ENCODE peak calls at places on chromosomes 13 and 19, in nine cellular contexts. O, P, A, F, Z, Y, D, V and K are unnamed samples.

GRCh38 chr13:104372128-104372527 is 1305.9 kb upstream of the SLC10A2 start:
- DNase-seq in O (no peak), P (no peak), A (no peak), F (no peak), Z (no peak), Y (no peak), D (no peak), V (no peak), K (no peak)

GRCh38 chr13:99086869-99087129 is 108.9 kb upstream of the DOCK9 start:
- DNase-seq in O (no peak), P (no peak), A (no peak), F (no peak), Z (no peak), Y (no peak), D (no peak), V (no peak), K (peak)

GRCh38 chr19:19460258-19460731 is 54.8 kb downstream of the GATAD2A start:
- DNase-seq in O (no peak), P (peak), A (peak), F (no peak), Z (no peak), Y (no peak), D (no peak), V (no peak), K (no peak)

GRCh38 chr13:101309014-101309619 is 107.2 kb downstream of the NALCN start:
- DNase-seq in O (no peak), P (no peak), A (no peak), F (no peak), Z (no peak), Y (no peak), D (no peak), V (no peak), K (no peak)

GRCh38 chr13:20729633-20730585 is 26.4 kb downstream of the IL17D start:
- DNase-seq in O (no peak), P (no peak), A (no peak), F (no peak), Z (no peak), Y (no peak), D (no peak), V (no peak), K (no peak)

GRCh38 chr19:19407640-19407933 is 2.1 kb downstream of the GATAD2A start:
- DNase-seq in O (no peak), P (no peak), A (no peak), F (no peak), Z (no peak), Y (no peak), D (no peak), V (no peak), K (no peak)

GRCh38 chr19:33395561-33396550 is 22.3 kb downstream of the CEBPG start:
- DNase-seq in O (no peak), P (no peak), A (peak), F (no peak), Z (no peak), Y (peak), D (peak), V (no peak), K (peak)

GRCh38 chr19:47653856-47654255 is 44.9 kb downstream of the BICRA start:
- DNase-seq in O (no peak), P (no peak), A (no peak), F (no peak), Z (no peak), Y (no peak), D (no peak), V (no peak), K (no peak)

GRCh38 chr19:40802300-40803169 is 3.5 kb downstream of the EGLN2 start:
- DNase-seq in O (no peak), P (no peak), A (peak), F (no peak), Z (no peak), Y (no peak), D (peak), V (peak), K (no peak)

GRCh38 chr19:7928334-7928706 is 2.4 kb upstream of the CTXN1 start:
- DNase-seq in O (no peak), P (no peak), A (no peak), F (no peak), Z (no peak), Y (no peak), D (no peak), V (no peak), K (no peak)

GRCh38 chr13:52837850-52838249 is 10.6 kb downstream of the PCDH8 start:
- DNase-seq in O (no peak), P (no peak), A (no peak), F (no peak), Z (no peak), Y (no peak), D (no peak), V (no peak), K (no peak)

GRCh38 chr19:54630784-54631183 is 500 bp downstream of the LILRB1 start:
- DNase-seq in O (no peak), P (no peak), A (no peak), F (no peak), Z (no peak), Y (no peak), D (no peak), V (no peak), K (no peak)
- TF ChIP-seq POLR2AphosphoS5 in O (no peak), P (no peak), A (no peak), F (no peak), Z (no peak), Y (no peak), D (no peak), V (no peak), K (no peak)

DNA sequence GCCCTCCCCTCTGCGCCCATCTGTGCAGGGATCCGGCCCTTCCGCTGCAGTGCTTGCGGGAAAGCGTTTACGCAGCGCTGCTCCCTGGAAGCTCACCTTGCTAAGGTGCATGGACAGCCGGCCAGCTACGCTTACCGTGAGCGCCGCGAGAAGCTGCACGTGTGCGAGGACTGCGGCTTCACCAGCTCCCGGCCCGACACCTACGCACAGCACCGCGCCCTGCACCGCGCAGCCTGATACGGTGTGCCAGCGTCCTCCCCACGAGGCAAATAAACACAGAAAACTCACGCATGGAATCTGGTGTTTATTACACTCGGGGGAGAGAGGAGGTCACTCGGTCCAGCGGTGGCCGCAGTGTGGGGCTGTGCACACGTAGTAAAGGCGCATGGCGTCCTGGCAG is 1.2 kb downstream of the POLR2I start:
- DNase-seq in O (no peak), P (no peak), A (peak), F (no peak), Z (no peak), Y (no peak), D (no peak), V (no peak), K (no peak)
- H3K4me3 ChIP-seq in O (peak), P (peak), A (peak), F (peak), Z (peak), Y (peak), D (peak), V (peak), K (no peak)

GRCh38 chr19:10752237-10752912 is 34.5 kb downstream of the DNM2 start:
- DNase-seq in O (no peak), P (no peak), A (no peak), F (no peak), Z (no peak), Y (no peak), D (no peak), V (no peak), K (no peak)

GRCh38 chr19:10753305-10753704 is 35.4 kb downstream of the DNM2 start:
- DNase-seq in O (no peak), P (no peak), A (no peak), F (no peak), Z (no peak), Y (no peak), D (no peak), V (no peak), K (no peak)

GRCh38 chr19:10749435-10750384 is 31.8 kb downstream of the DNM2 start:
- DNase-seq in O (no peak), P (no peak), A (no peak), F (no peak), Z (peak), Y (no peak), D (peak), V (no peak), K (no peak)

GRCh38 chr19:10752913-10753285 is 35.0 kb downstream of the DNM2 start:
- DNase-seq in O (no peak), P (no peak), A (no peak), F (no peak), Z (no peak), Y (no peak), D (no peak), V (no peak), K (no peak)

DNA sequence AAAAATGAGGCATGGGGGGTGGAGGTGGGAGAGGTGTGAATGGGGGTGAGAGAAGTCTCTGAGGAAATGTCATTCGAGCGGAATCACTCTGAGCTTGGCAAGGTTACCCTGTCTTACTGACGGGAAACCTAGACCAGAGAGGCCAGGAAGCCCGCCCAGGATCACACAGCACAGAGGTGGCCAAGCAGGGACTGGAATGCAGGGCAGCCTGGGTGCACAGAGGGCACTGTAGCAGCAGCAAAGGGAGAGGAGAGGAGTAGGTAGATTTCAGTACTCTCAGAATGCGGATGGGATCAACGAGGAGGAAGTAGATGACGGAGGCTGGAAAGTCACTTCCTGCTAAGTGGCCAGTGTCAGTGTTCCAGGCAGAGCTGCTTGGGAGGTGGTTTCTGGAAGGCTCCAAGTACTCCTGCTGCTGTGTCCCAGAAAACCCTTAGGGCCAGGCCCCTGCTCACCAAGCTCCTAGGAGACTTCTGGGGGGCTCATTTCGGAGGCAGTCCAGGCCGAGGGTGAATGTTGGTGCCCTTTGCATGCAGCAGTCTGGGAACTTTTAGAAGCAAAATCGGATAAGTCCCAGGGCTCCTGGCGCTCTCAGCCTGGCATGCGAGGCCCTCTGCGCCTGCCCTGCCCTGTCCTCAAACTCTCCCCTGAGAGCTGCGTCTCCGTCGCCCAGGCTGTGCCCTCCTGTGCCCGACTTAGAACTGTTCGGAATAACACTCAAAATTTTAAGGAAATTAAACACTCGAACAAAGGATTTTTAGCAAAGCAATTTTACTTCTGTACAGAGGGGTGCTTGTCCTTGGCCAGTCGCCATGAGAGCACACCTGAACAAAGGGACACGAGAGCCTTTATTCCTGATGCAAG is 33.5 kb downstream of the DNM2 start:
- DNase-seq in O (no peak), P (peak), A (no peak), F (peak), Z (no peak), Y (no peak), D (peak), V (no peak), K (no peak)
- H3K27ac ChIP-seq in O (peak), P (peak), A (peak), F (peak), Z (no peak), Y (peak), D (peak), V (peak), K (peak)

DNA sequence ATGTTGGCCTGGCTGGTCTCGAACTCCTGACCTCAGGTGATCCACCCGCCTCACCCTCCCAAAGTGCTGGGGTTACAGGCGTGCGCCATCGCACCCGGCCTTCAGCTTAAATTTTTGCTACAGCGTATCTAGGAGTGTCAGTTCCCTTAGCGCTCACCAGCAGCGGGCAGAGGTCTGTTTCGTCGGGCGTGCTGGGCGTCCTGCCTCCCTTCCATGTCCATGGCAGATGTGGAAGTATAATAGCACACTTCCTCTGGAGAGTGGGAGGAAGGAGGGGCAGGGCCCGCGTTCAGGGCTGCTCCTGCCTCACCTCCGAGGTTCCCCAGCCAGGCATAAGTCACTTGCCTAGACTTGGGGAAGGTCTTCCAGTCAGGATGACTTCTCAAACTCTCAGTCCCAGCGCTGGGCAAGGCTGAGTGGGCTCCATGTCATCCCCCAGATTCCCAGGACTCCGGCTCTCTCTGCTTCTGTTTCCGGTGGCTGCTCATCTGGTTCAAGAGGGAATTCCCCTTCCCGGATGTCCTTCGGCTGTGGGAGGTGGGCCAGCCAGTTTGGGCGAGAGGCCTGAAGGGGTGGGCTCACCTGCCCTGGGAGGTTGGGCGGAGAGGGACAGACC is 9.5 kb downstream of the IL4I1 start:
- DNase-seq in O (no peak), P (no peak), A (no peak), F (no peak), Z (no peak), Y (no peak), D (no peak), V (no peak), K (no peak)
- TF ChIP-seq POLR2AphosphoS5 in O (no peak), P (no peak), A (no peak), F (no peak), Z (no peak), Y (no peak), D (no peak), V (no peak), K (no peak)

GRCh38 chr19:37565370-37565669 is 29.3 kb downstream of the ZNF571 start:
- DNase-seq in O (no peak), P (no peak), A (no peak), F (no peak), Z (no peak), Y (no peak), D (no peak), V (no peak), K (no peak)
- H3K4me3 ChIP-seq in O (no peak), P (no peak), A (no peak), F (no peak), Z (no peak), Y (no peak), D (no peak), V (no peak), K (no peak)

GRCh38 chr13:28569886-28570285 is 75.0 kb upstream of the FLT1 start:
- DNase-seq in O (no peak), P (no peak), A (no peak), F (no peak), Z (no peak), Y (no peak), D (no peak), V (no peak), K (no peak)
- H3K27ac ChIP-seq in O (no peak), P (no peak), A (no peak), F (no peak), Z (no peak), Y (no peak), D (no peak), V (no peak), K (no peak)

DNA sequence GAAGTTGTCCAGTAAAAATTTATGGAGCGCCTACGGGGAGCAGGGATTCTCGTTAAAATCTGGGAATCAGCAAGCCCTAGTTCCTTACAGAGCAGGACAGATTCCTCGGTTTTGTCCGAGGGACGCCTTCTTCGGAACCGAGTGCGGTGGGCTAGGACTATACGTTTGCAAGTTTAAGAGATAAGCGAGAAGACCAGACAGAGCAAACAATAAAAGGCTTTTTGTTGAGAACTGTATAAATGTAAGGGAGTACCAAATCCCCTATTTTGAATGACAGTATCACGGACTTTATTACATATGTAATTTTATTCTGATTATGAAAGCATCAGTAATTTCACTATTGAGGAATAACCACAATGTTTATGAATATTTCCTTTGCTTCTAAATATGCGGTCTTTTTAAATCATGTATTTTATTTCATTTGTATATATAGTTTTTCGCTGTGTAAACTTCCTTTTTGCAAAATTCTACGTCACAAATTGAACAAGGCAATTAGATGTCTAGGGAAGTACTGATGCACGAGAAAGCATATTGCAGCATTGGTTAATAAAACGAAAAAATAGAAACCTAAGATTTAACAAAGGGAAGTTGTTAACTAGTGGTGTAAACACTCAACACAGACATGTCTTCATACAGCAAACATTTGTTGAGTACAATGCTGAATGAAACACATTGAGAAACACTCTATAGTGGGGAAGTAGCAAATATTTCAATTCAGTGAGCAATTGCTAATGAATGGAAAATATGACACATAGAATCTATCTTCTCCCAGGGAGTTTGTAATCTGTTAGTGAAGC is 1.2 kb upstream of the ANKRD10 start:
- DNase-seq in O (no peak), P (peak), A (no peak), F (no peak), Z (peak), Y (no peak), D (no peak), V (no peak), K (no peak)
- TF ChIP-seq POLR2AphosphoS5 in O (no peak), P (no peak), A (no peak), F (no peak), Z (no peak), Y (no peak), D (no peak), V (no peak), K (no peak)

GRCh38 chr19:35797663-35798062 is 15.0 kb downstream of the PRODH2 start:
- DNase-seq in O (peak), P (no peak), A (no peak), F (peak), Z (no peak), Y (no peak), D (no peak), V (peak), K (no peak)
- H3K4me3 ChIP-seq in O (no peak), P (no peak), A (peak), F (peak), Z (peak), Y (peak), D (peak), V (peak), K (no peak)

GRCh38 chr19:42423462-42424344 is 3.5 kb downstream of the LIPE start:
- DNase-seq in O (no peak), P (no peak), A (peak), F (peak), Z (no peak), Y (peak), D (peak), V (peak), K (peak)
- H3K27ac ChIP-seq in O (no peak), P (peak), A (peak), F (no peak), Z (no peak), Y (peak), D (peak), V (peak), K (peak)